ENCODE peak calls at places on chromosomes 12 and 14, in eight cellular contexts. Y is lung, F is cardiac fibroblast, V is fibroblast of mammary gland, S is psoas muscle, H is NB4, N is AG04450, Q is astrocyte of the cerebellum. J is an unnamed sample.

GRCh38 chr12:57169969-57170368 is 22.6 kb upstream of the LRP1-AS start:
- DNase-seq in Q (no peak), H (no peak), N (no peak), F (no peak), S (no peak), Y (no peak), V (no peak), J (peak)

GRCh38 chr12:24172031-24172772 is 222.7 kb upstream of the SOX5 start:
- DNase-seq in N (no peak), S (peak), H (no peak), Y (no peak), Q (no peak), F (no peak), V (no peak), J (no peak)

GRCh38 chr12:22018860-22019259 is 27.2 kb upstream of the CMAS start:
- DNase-seq in Q (no peak), F (peak), N (no peak), S (no peak), V (peak), Y (no peak), H (peak), J (peak)

GRCh38 chr12:112018571-112019237 is 5.5 kb downstream of the ERP29 start:
- DNase-seq in V (peak), F (peak), S (no peak), Y (no peak), H (no peak), N (peak), Q (peak), J (peak)

GRCh38 chr12:52473738-52474137 is at the start of gene KRT6C:
- DNase-seq in H (no peak), F (no peak), Y (no peak), S (no peak), V (no peak), N (no peak), Q (no peak), J (peak)

GRCh38 chr12:9711664-9712063 is 21.2 kb downstream of the CLECL1 start:
- DNase-seq in V (no peak), Y (no peak), Q (no peak), H (no peak), S (no peak), F (peak), N (no peak), J (peak)

GRCh38 chr14:50736932-50737419 is 68.9 kb upstream of the SAV1 start:
- DNase-seq in Y (no peak), H (no peak), F (no peak), S (no peak), V (no peak), Q (no peak), N (no peak), J (no peak)

GRCh38 chr14:75952489-75952888 is 29.3 kb downstream of the TGFB3 start:
- DNase-seq in N (no peak), F (no peak), V (no peak), Q (no peak), Y (no peak), H (no peak), S (no peak), J (no peak)

GRCh38 chr12:47396902-47397663 is 308.7 kb downstream of the RPAP3 start:
- DNase-seq in N (no peak), Y (no peak), S (no peak), Q (no peak), H (no peak), V (no peak), F (peak), J (no peak)

GRCh38 chr12:101743724-101744472 is 4.6 kb upstream of the SYCP3 start:
- DNase-seq in N (no peak), Y (no peak), S (no peak), H (no peak), V (no peak), F (no peak), Q (no peak), J (no peak)

GRCh38 chr12:132308311-132309161 is 20.9 kb downstream of the GALNT9 start:
- DNase-seq in F (no peak), N (no peak), Q (no peak), H (no peak), Y (no peak), S (peak), V (no peak), J (no peak)

GRCh38 chr12:101607894-101608293 is 13.1 kb downstream of the MYBPC1 start:
- DNase-seq in N (no peak), Y (no peak), Q (no peak), F (no peak), V (no peak), H (no peak), S (peak), J (no peak)

GRCh38 chr12:15212877-15213276 is 8.3 kb downstream of the RERG start:
- DNase-seq in Q (no peak), V (no peak), Y (no peak), H (no peak), S (no peak), N (no peak), F (no peak), J (no peak)

GRCh38 chr12:108418162-108418561 is 79.1 kb upstream of the CMKLR1 start:
- DNase-seq in Q (no peak), F (no peak), Y (no peak), S (no peak), H (no peak), V (no peak), N (no peak), J (no peak)

GRCh38 chr12:67766370-67766769 is 117.8 kb downstream of the DYRK2 start:
- DNase-seq in F (peak), N (peak), S (no peak), V (peak), Y (no peak), H (no peak), Q (no peak), J (peak)

GRCh38 chr14:73796881-73797539 is 54.6 kb upstream of the PTGR2 start:
- DNase-seq in F (peak), H (no peak), V (no peak), Y (no peak), S (no peak), N (no peak), Q (no peak), J (no peak)

GRCh38 chr12:9719835-9720234 is 13.1 kb downstream of the CLECL1 start:
- DNase-seq in Q (no peak), F (no peak), N (no peak), Y (no peak), V (no peak), H (no peak), S (no peak), J (no peak)

GRCh38 chr14:57122129-57122528 is 146.6 kb downstream of the EXOC5 start:
- DNase-seq in Y (no peak), N (no peak), V (no peak), S (no peak), Q (no peak), F (no peak), H (no peak), J (no peak)

GRCh38 chr14:25953532-25954144 is 644.2 kb downstream of the NOVA1 start:
- DNase-seq in V (peak), H (no peak), Y (no peak), S (peak), N (no peak), Q (peak), F (peak), J (peak)

GRCh38 chr12:81963651-81964050 is 204.5 kb upstream of the PPFIA2 start:
- DNase-seq in Q (no peak), S (no peak), Y (no peak), F (no peak), N (no peak), H (no peak), V (no peak), J (no peak)

GRCh38 chr12:87661770-87662402 is 367.3 kb downstream of the C12orf50 start:
- DNase-seq in Y (no peak), H (peak), N (no peak), V (no peak), Q (no peak), F (no peak), S (no peak), J (no peak)

DNA sequence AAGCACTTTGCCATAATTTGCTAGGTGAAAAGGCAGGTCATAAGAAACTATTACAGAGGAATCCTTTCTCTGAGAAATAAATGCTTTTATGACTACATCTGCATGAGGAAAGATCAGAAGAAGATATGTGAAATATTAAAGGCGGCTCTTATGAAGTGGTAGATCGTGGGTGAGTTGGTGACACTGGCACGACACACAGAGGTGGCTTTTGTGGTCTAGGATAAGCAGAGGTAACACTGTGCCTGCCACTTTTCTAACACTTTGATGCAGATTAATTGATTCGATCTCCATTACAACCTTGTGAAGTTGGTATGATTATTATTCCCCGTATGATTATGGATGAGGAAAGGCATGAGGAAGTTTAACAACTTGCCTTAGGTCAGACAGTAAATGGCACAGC is 60.0 kb upstream of the ELK3 start:
- DNase-seq in S (no peak), N (no peak), V (no peak), Y (no peak), Q (no peak), F (no peak), H (no peak), J (no peak)
- H3K4me3 ChIP-seq in S (no peak), N (no peak), V (no peak), Y (no peak), Q (no peak), F (no peak), H (no peak), J (no peak)

DNA sequence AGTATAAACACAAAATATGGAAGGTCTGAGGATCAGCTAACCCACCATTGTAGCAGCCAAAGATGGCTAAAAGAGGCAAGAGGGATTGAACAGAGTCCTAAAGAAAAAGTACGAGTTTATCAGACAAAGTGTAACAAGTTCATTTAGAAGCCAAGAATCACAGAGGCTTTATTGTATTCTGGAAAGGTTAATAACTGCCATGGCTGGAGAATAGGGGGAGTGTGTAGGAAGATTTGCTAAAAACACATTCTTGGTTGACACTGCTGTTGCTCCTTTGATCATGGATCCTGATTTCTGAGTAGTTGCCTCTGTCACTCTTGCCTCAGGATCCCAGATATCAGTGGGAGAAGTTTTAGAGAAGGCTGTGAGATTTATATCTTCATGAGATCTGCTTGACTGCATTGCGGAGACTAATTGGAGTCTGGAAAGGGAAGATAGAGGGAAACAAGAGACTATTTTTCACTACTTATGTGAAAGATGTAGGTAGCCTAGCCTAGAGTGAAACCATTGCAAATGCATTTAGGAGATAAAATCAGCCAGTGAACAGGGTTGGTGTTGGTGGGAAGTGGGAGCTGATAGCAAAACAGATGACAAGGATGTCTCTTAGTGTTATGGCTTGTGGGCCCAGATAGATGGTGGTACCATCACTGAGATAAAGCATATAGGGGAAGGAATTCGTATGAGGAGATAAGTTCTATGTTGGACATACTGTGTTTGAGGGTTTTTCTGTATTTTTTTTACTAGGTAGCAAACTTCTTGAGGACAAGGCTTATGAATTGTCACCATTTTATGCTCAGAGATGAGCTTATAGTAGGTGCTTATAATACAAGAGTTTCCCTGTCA is 402.9 kb upstream of the PDE3A start:
- DNase-seq in Y (no peak), S (no peak), H (no peak), F (no peak), V (no peak), N (no peak), Q (no peak), J (no peak)
- TF ChIP-seq CTCF in Y (no peak), S (no peak), H (no peak), F (no peak), V (no peak), N (no peak), Q (no peak), J (no peak)

GRCh38 chr12:69467400-69467799 is 2.8 kb upstream of the FRS2 start:
- DNase-seq in Q (no peak), Y (no peak), N (no peak), V (no peak), H (no peak), S (no peak), F (no peak), J (peak)

GRCh38 chr12:69470189-69471094 is at the start of gene FRS2:
- DNase-seq in Y (peak), V (peak), S (peak), F (peak), H (peak), Q (peak), N (peak), J (peak)

GRCh38 chr12:69471667-69472385 is 1.6 kb downstream of the FRS2 start:
- DNase-seq in Y (no peak), H (no peak), S (no peak), N (no peak), Q (no peak), V (no peak), F (no peak), J (no peak)

GRCh38 chr12:69468237-69469026 is 1.8 kb upstream of the FRS2 start:
- DNase-seq in Q (no peak), N (no peak), Y (no peak), H (no peak), V (peak), F (no peak), S (no peak), J (peak)

DNA sequence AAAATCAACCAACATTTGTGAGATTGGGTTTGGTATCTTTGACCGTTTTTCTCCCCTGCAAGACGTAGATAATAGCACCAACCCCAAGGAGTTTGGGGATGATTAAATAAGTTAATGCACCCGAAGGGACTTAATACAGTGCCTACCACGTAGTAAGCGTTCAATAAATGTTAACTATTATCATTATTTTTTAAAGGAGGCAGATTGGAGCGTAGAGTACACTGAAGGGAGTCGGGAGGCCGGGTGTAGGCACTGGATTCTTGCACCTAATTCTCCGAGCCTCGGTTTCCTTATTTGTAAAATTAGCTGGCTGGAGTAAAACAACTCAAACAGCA is 367 bp upstream of the FRS2 start:
- DNase-seq in Q (no peak), N (no peak), V (no peak), S (no peak), Y (no peak), F (no peak), H (no peak), J (no peak)
- H3K4me3 ChIP-seq in Q (peak), N (peak), V (peak), S (peak), Y (peak), F (peak), H (peak), J (peak)

GRCh38 chr12:95852133-95852532 is 6.6 kb upstream of the SNRPF start:
- DNase-seq in V (no peak), N (no peak), Y (no peak), Q (no peak), H (no peak), S (no peak), F (no peak), J (no peak)

GRCh38 chr12:95851609-95852008 is 7.1 kb upstream of the SNRPF start:
- DNase-seq in H (no peak), N (no peak), V (no peak), S (no peak), F (no peak), Y (no peak), Q (no peak), J (no peak)

DNA sequence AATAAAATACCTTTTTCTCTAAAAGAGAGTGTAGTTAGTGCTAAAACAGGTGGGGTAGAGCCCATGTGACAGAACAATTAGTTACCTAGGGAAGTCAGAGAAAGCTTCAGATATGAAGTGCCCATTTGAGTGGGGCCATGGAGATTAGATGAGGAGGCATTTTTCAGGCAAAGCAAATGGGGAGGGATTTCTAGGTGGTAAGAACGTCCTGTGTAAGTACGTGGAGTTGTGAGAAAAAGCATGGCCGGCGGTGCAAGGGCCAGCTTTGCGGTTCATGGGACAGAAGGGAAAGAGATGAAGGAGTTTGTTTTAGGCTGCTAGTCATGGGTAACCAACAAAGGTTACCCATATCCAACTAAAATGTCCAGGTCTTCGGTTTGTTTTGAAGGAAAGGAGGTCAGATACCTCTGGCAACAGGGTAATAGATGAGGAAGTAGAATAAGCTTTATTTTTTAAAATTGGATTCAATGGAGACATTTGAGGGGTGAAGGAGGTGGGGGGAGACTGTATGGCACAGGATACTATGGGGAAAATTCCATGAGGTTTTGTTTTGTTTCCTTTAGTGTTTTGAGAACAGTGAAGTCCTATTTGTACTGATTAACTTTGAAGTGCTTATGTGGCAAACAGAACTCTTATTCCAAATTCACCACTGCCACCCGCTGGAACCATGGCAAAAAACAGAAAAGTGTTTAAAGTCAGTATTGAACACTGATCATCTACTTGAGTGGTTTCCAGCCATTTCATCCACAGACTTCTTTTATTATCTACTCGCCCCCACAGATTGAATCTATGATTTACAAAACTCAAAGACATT is 10.0 kb upstream of the SNRPF start:
- DNase-seq in F (peak), N (no peak), S (no peak), Y (peak), H (peak), V (peak), Q (no peak), J (peak)
- TF ChIP-seq CTCF in F (peak), N (peak), S (no peak), Y (peak), H (peak), V (peak), Q (peak), J (peak)

DNA sequence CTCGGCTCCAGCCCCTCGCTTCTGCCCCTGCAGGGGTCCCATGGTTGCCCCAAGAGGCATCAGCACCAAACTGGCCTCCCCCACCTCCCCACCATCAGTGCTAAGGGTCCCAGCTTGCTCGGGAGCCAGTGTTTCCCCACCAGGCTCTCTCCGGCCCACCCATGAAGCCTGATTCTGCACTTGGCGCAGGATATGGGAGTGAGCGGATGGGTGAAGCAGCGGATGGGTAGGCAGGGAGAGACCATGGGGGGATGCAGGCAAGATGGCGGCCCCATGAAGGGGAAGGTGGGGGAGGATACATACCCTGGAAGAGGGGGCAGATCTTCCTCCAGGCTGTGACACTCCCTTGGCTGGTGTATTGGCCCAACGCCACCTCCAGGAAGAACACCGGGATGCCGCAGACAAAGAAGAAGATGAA is 9.7 kb downstream of the SLC6A12 start:
- DNase-seq in Y (no peak), Q (no peak), V (no peak), F (no peak), H (no peak), N (no peak), S (no peak), J (no peak)
- H3K4me3 ChIP-seq in Y (no peak), Q (no peak), V (no peak), F (no peak), H (no peak), N (no peak), S (peak), J (no peak)

GRCh38 chr12:89552376-89552775 is 26.5 kb upstream of the POC1B start:
- DNase-seq in Y (no peak), Q (no peak), V (no peak), N (no peak), F (peak), S (no peak), H (no peak), J (peak)

GRCh38 chr12:89551747-89552146 is 25.9 kb upstream of the POC1B start:
- DNase-seq in F (no peak), Y (no peak), S (no peak), V (no peak), Q (no peak), N (no peak), H (peak), J (no peak)

GRCh38 chr12:89559753-89560152 is 33.9 kb upstream of the POC1B start:
- DNase-seq in H (no peak), F (no peak), Y (no peak), Q (no peak), N (no peak), V (no peak), S (no peak), J (no peak)

DNA sequence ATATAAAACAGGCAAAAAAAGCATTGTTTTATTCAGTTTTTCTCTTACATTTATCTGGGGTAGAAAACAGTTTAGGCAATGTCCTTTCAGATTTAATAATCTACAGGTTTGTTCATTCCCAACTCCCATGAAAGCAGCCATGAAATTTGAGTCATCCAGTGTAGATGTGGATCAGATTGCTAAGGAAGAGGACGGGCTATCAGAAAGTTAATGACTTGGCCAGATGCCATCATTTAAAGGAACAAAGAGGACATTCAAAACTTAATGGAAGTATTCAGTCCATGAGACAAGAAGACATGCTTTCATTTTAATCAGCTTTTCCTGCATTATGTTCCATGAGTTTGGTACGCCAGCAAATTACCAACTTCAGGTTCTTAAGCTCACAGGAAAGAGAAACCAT is 31.1 kb upstream of the POC1B start:
- DNase-seq in V (no peak), Y (no peak), Q (no peak), F (no peak), H (no peak), S (no peak), N (no peak), J (no peak)
- TF ChIP-seq CTCF in V (no peak), Y (no peak), Q (no peak), F (no peak), H (no peak), S (no peak), N (no peak), J (no peak)

J was measured in epithelial cell of esophagus.